ENCODE peak calls at places on chromosomes 7 and 10, in seven cellular contexts. O is A549, H is endothelial cell of umbilical vein, T is IMR-90, V is transverse colon, B is cardiac muscle cell, M is body of pancreas. E is an unnamed sample.

GRCh38 chr7:129553861-129554530 is 51.7 kb downstream of the SMKR1 start:
- DNase-seq in B (no peak), O (no peak), T (peak; percentile 64), V (no peak), H (peak; percentile 16), M (no peak), E (no peak)

GRCh38 chr7:90211391-90212148 is at the start of gene STEAP2:
- DNase-seq in M (peak; percentile 93), V (peak; percentile 89), T (peak; percentile 85), H (peak; percentile 94), B (peak; percentile 92), O (peak; percentile 82), E (peak; percentile 90)

GRCh38 chr10:133076274-133077038 is 11.3 kb upstream of the ADGRA1 start:
- DNase-seq in M (no peak), B (no peak), H (no peak), O (no peak), T (no peak), V (no peak), E (no peak)

GRCh38 chr10:14074062-14074884 is 256.5 kb downstream of the FRMD4A start:
- DNase-seq in T (peak; percentile 100), H (peak; percentile 98), B (peak; percentile 28), V (peak; percentile 64), O (peak; percentile 65), M (peak; percentile 84), E (peak; percentile 75)

GRCh38 chr10:14409856-14410458 is 79.2 kb upstream of the FRMD4A start:
- DNase-seq in O (no peak), H (no peak), T (no peak), M (no peak), V (no peak), B (no peak), E (no peak)

GRCh38 chr7:85840532-85840931 is 653.7 kb upstream of the SEMA3D start:
- DNase-seq in H (no peak), B (no peak), V (no peak), M (no peak), O (no peak), T (peak; percentile 13), E (no peak)

GRCh38 chr10:11149499-11149898 is 131.8 kb downstream of the CELF2 start:
- DNase-seq in T (no peak), H (no peak), M (no peak), V (no peak), O (no peak), B (no peak), E (no peak)

GRCh38 chr7:12635830-12636229 is 51.6 kb upstream of the ARL4A start:
- DNase-seq in V (peak; percentile 10), T (no peak), M (no peak), H (no peak), B (no peak), O (no peak), E (no peak)

GRCh38 chr7:103752995-103753394 is 236.5 kb downstream of the RELN start:
- DNase-seq in H (peak; percentile 21), V (no peak), T (peak; percentile 27), M (no peak), O (no peak), B (no peak), E (no peak)

GRCh38 chr7:117164578-117164977 is 158.3 kb downstream of the WNT2 start:
- DNase-seq in H (no peak), V (no peak), O (no peak), B (no peak), M (no peak), T (peak; percentile 86), E (no peak)

GRCh38 chr10:110508806-110509544 is 11.3 kb downstream of the DUSP5 start:
- DNase-seq in H (peak; percentile 55), B (no peak), T (no peak), V (no peak), O (no peak), M (no peak), E (no peak)

GRCh38 chr10:132163278-132163765 is 23.4 kb upstream of the DPYSL4 start:
- DNase-seq in B (peak; percentile 64), O (peak; percentile 75), T (no peak), H (no peak), V (peak; percentile 51), M (peak; percentile 46), E (peak; percentile 49)

GRCh38 chr10:86019141-86019540 is 347.5 kb downstream of the GRID1 start:
- DNase-seq in B (no peak), H (no peak), V (no peak), O (no peak), M (no peak), T (no peak), E (no peak)

GRCh38 chr7:142571581-142571980 is 177.7 kb upstream of the PRSS1 start:
- DNase-seq in H (no peak), O (no peak), T (peak; percentile 59), V (no peak), M (no peak), B (no peak), E (no peak)

GRCh38 chr7:8221603-8222002 is 40.4 kb downstream of the ICA1 start:
- DNase-seq in V (no peak), B (no peak), M (no peak), H (no peak), T (no peak), O (no peak), E (no peak)

GRCh38 chr10:133370026-133370786 is 2.9 kb downstream of the ECHS1 start:
- DNase-seq in V (no peak), H (no peak), T (no peak), O (no peak), M (no peak), B (no peak), E (no peak)

GRCh38 chr10:132447446-132448247 is 50.6 kb downstream of the PWWP2B start:
- DNase-seq in M (peak; percentile 51), V (peak; percentile 67), H (no peak), T (peak; percentile 71), B (no peak), O (no peak), E (peak; percentile 69)

GRCh38 chr7:124550036-124550435 is 215.6 kb downstream of the GPR37 start:
- DNase-seq in M (no peak), O (no peak), V (no peak), T (peak; percentile 21), B (no peak), H (no peak), E (no peak)

GRCh38 chr10:68666280-68666760 is 54.7 kb upstream of the CCAR1 start:
- DNase-seq in H (peak; percentile 16), O (no peak), B (no peak), T (peak; percentile 95), V (no peak), M (no peak), E (no peak)

GRCh38 chr10:124646483-124647352 is 97.5 kb downstream of the FAM53B start:
- DNase-seq in V (peak; percentile 59), T (peak; percentile 88), H (peak; percentile 95), M (peak; percentile 46), B (no peak), O (peak; percentile 25), E (peak; percentile 88)

GRCh38 chr10:84270708-84271107 is 25.9 kb downstream of the RGR start:
- DNase-seq in M (no peak), T (no peak), V (no peak), H (no peak), O (no peak), B (no peak), E (no peak)

GRCh38 chr7:126574276-126574675 is 678.5 kb downstream of the GRM8 start:
- DNase-seq in O (peak; percentile 7), H (no peak), M (no peak), T (no peak), B (no peak), V (no peak), E (no peak)

GRCh38 chr10:61793760-61794713 is 107.5 kb upstream of the ARID5B start:
- DNase-seq in M (no peak), H (peak; percentile 70), V (no peak), O (no peak), B (no peak), T (peak; percentile 79), E (no peak)

GRCh38 chr10:64463406-64463805 is 942.2 kb downstream of the REEP3 start:
- DNase-seq in M (no peak), V (no peak), B (no peak), H (no peak), T (no peak), O (no peak), E (no peak)

DNA sequence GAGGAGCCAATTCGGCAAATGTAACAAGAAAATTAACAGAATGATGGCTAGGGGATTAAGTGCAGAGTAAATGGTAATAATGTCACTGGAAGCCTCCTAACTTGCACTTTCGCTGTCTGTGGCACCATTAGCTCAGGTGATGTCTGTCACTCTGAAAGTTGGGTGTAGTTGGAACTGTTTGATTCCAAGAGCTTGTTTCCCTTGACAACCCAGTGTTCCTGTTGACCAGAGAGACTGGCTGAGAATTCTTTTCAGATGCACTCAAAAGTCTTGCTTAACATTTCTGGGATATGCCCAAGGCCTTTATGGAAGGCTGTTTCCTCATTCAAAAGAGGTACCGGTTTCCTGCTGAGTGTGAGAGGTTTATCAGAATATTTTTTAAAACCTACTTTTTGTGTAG is 49.6 kb downstream of the PLPP4 start:
- DNase-seq in V (no peak), O (no peak), M (no peak), B (no peak), H (no peak), T (no peak), E (no peak)
- H3K27ac ChIP-seq in V (no peak overlapping the region), O (no peak overlapping the region), M (no peak overlapping the region), B (no peak overlapping the region), H (no peak overlapping the region), T (no peak overlapping the region), E (no peak overlapping the region)

GRCh38 chr7:84746347-84746746 is 440.5 kb downstream of the SEMA3D start:
- DNase-seq in H (no peak), T (peak; percentile 22), B (peak; percentile 23), V (no peak), M (no peak), O (no peak), E (no peak)
- H3K4me3 ChIP-seq in H (no peak overlapping the region), T (no peak overlapping the region), B (no peak overlapping the region), V (no peak overlapping the region), M (no peak overlapping the region), O (no peak overlapping the region), E (no peak overlapping the region)

GRCh38 chr10:72229261-72230251 is 13.5 kb upstream of the ASCC1 start:
- DNase-seq in V (no peak), T (peak; percentile 18), B (no peak), H (no peak), O (no peak), M (peak; percentile 61), E (no peak)
- H3K27ac ChIP-seq in V (no peak overlapping the region), T (no peak overlapping the region), B (peak overlapping the region; percentile 38), H (no peak overlapping the region), O (peak overlapping the region; percentile 72), M (peak overlapping the region; percentile 80), E (peak overlapping the region; percentile 44)

GRCh38 chr7:150739045-150739432 is 1.8 kb downstream of the GIMAP5 start:
- DNase-seq in O (no peak), T (no peak), M (no peak), H (no peak), V (no peak), B (no peak), E (no peak)
- H3K4me3 ChIP-seq in O (no peak overlapping the region), T (no peak overlapping the region), M (no peak overlapping the region), H (no peak overlapping the region), V (peak overlapping the region; percentile 25), B (no peak overlapping the region), E (peak overlapping the region; percentile 49)